ENCODE peak calls at places on chromosome 5, in six cellular contexts. C is prostate gland, I is right atrium auricular region, F is heart left ventricle, Z is sigmoid colon, B is breast epithelium. W is an unnamed sample. For H3K4me1, the result is how much of the 10 kb centered on the place peaks cover.

GRCh38 chr5:31990701-31991110 is 183.4 kb downstream of the GOLPH3 start:
- DNase-seq in C (no peak), I (no peak), F (no peak), Z (no peak), B (no peak), W (no peak)

GRCh38 chr5:171316258-171317121 is 7.4 kb downstream of the TLX3 start:
- DNase-seq in C (no peak), I (no peak), F (no peak), Z (no peak), B (no peak), W (no peak)

GRCh38 chr5:79956173-79956670 is 34.8 kb downstream of the MTX3 start:
- DNase-seq in C (no peak), I (no peak), F (no peak), Z (no peak), B (no peak), W (no peak)

GRCh38 chr5:369151-369939 is 47.8 kb downstream of the AHRR start:
- DNase-seq in C (peak), I (peak), F (no peak), Z (peak), B (no peak), W (peak)

GRCh38 chr5:38666668-38667498 is 110.4 kb upstream of the LIFR start:
- DNase-seq in C (peak), I (no peak), F (peak), Z (no peak), B (no peak), W (no peak)

GRCh38 chr5:140286424-140286823 is 16.5 kb downstream of the PFDN1 start:
- DNase-seq in C (no peak), I (no peak), F (no peak), Z (no peak), B (no peak), W (no peak)

GRCh38 chr5:53067641-53068040 is 41.9 kb downstream of the MOCS2 start:
- DNase-seq in C (no peak), I (no peak), F (no peak), Z (no peak), B (no peak), W (no peak)

GRCh38 chr5:78486223-78486622 is 125.8 kb downstream of the SCAMP1 start:
- DNase-seq in C (no peak), I (no peak), F (no peak), Z (no peak), B (no peak), W (no peak)

GRCh38 chr5:144307726-144308125 is 137.1 kb downstream of the KCTD16 start:
- DNase-seq in C (no peak), I (no peak), F (no peak), Z (no peak), B (no peak), W (no peak)

GRCh38 chr5:133497608-133498348 is 114.6 kb downstream of the FSTL4 start:
- DNase-seq in C (no peak), I (peak), F (no peak), Z (no peak), B (no peak), W (no peak)

GRCh38 chr5:447501-447900 is 4.5 kb downstream of the EXOC3 start:
- DNase-seq in C (no peak), I (no peak), F (peak), Z (peak), B (no peak), W (no peak)

GRCh38 chr5:132289097-132289496 is 5.1 kb upstream of the SLC22A4 start:
- DNase-seq in C (no peak), I (peak), F (no peak), Z (no peak), B (no peak), W (no peak)

GRCh38 chr5:90585337-90585986 is 26.9 kb downstream of the ADGRV1 start:
- DNase-seq in C (no peak), I (no peak), F (no peak), Z (no peak), B (no peak), W (no peak)

GRCh38 chr5:119276976-119277375 is 78.8 kb upstream of the TNFAIP8 start:
- DNase-seq in C (no peak), I (no peak), F (no peak), Z (no peak), B (no peak), W (no peak)

GRCh38 chr5:86337667-86338460 is 279.9 kb upstream of the COX7C start:
- DNase-seq in C (no peak), I (no peak), F (no peak), Z (no peak), B (no peak), W (no peak)

GRCh38 chr5:2751592-2752021 is at the start of gene IRX2:
- DNase-seq in C (peak), I (peak), F (peak), Z (no peak), B (peak), W (peak)

GRCh38 chr5:180339583-180340183 is 13.5 kb downstream of the GFPT2 start:
- DNase-seq in C (no peak), I (no peak), F (no peak), Z (no peak), B (no peak), W (no peak)

GRCh38 chr5:43555895-43556606 is 826 bp downstream of the PAIP1 start:
- DNase-seq in C (peak), I (no peak), F (peak), Z (peak), B (peak), W (peak)

GRCh38 chr5:150149618-150150017 is 6.0 kb downstream of the PDGFRB start:
- DNase-seq in C (no peak), I (no peak), F (no peak), Z (no peak), B (no peak), W (no peak)

GRCh38 chr5:62627901-62628300 is 49.3 kb downstream of the LRRC70 start:
- DNase-seq in C (no peak), I (no peak), F (no peak), Z (no peak), B (no peak), W (no peak)

GRCh38 chr5:39400711-39401385 is 23.9 kb downstream of the DAB2 start:
- DNase-seq in C (no peak), I (no peak), F (no peak), Z (no peak), B (no peak), W (no peak)

GRCh38 chr5:175859422-175859821 is 12.0 kb upstream of the CPLX2 start:
- DNase-seq in C (no peak), I (no peak), F (no peak), Z (no peak), B (no peak), W (no peak)

GRCh38 chr5:72658767-72659540 is 151.7 kb upstream of the ZNF366 start:
- DNase-seq in C (no peak), I (no peak), F (no peak), Z (no peak), B (no peak), W (no peak)

GRCh38 chr5:175687231-175687701 is 29.4 kb downstream of the HRH2 start:
- DNase-seq in C (no peak), I (no peak), F (peak), Z (peak), B (no peak), W (no peak)

GRCh38 chr5:30856242-30856641 is 337.2 kb upstream of the CDH6 start:
- DNase-seq in C (no peak), I (no peak), F (no peak), Z (no peak), B (no peak), W (no peak)

GRCh38 chr5:100566382-100567141 is 31.4 kb downstream of the FAM174A start:
- DNase-seq in C (no peak), I (no peak), F (no peak), Z (no peak), B (no peak), W (no peak)

GRCh38 chr5:173925449-173926071 is 37.4 kb downstream of the CPEB4 start:
- DNase-seq in C (no peak), I (no peak), F (peak), Z (no peak), B (no peak), W (peak)
- TF ChIP-seq CTCF in C (peak), I (no peak), F (peak), Z (no peak), B (peak), W (peak)

GRCh38 chr5:107467137-107467932 is 203.4 kb downstream of the EFNA5 start:
- DNase-seq in C (no peak), I (no peak), F (no peak), Z (no peak), B (no peak), W (peak)
- H3K4me1 ChIP-seq in C (under half), I (under half), F (half or more), Z (under half), B (under half), W (under half)

DNA sequence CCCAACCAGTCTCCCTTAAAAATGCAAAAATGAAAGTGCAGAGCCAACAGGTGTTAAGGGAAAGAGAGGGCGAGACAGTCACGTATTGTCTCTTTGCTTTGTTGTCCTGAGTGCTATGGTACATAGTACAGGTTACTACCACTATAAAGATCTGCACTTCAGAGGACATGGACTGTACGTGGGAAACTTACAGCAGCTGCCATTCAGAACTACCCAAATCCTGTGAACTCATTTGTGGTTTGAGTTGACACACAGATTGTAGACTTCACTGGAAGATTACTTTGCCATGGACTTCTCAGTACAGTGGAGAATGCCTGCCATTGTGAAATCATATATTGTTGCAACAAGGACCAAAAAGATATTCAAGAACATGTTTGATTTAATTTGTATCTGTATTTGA is 34.8 kb downstream of the FBXO38 start:
- DNase-seq in C (no peak), I (no peak), F (no peak), Z (no peak), B (no peak), W (no peak)
- H3K27ac ChIP-seq in C (no peak), I (no peak), F (no peak), Z (no peak), B (no peak), W (no peak)

DNA sequence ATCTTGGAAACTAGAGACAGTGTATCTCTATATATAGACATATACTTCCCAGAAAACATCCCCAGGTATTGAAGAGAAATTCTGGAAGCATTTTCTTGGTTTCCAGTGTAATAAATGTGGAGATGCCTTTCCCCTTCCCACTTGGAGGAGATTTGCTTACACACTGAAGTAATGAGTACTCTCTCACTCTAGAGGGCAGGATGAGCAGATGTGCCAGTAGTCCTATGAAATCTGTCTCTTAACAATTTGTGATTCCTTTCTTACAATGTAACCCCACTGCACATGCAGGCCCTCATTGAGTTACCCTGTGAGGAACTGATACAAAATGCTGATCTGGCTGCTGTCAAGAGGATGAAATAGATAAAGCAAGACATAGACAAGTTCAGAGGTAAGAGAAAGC is 567.2 kb downstream of the SLCO4C1 start:
- DNase-seq in C (no peak), I (no peak), F (no peak), Z (no peak), B (no peak), W (no peak)
- TF ChIP-seq CTCF in C (no peak), I (no peak), F (no peak), Z (no peak), B (no peak), W (no peak)

DNA sequence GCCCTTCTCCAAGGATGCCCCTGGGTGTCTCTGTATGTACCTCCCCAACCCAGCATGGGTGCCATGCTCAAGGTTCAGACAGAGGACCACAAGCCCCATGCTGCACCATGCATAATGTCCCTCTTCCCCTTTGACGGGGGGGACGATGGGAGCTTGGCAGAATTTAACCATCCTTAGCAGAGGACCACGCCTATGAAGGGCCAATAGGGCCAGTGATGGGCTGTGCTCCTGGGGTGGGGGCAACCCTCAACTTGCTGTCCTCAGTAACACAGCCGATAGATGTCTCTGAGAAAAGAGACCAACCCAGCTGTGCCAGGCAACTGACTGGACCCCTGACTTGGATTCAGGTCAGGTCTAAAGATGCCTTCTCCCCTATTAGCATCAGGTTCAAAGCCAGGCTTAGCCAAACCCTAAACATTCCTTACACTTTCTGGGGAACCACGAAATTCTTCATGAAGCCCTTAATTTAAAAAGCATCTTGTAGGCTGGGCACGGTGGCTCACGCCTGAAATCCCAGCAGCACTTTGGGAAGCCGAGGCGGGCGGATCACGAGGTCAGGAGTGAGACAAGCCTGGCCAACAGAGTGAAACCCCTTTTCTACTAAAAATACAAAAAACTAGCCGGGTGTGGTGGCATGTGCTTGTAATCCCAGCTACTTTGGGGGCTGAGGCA is 20.7 kb upstream of the JADE2 start:
- DNase-seq in C (no peak), I (no peak), F (no peak), Z (no peak), B (no peak), W (peak)
- H3K4me1 ChIP-seq in C (under half), I (under half), F (under half), Z (under half), B (under half), W (under half)